ENCODE peak calls at places on chromosomes 5 and 9, in eight cellular contexts. A is activated CD4-positive, alpha-beta T cell treated with anti-CD3 and anti-CD28 coated beads, Interleukin-2, amount 50 U/mL, for 24 hours; D is H7; M is head of caudate nucleus; U is fibroblast of lung; E is activated CD4-positive, alpha-beta memory T cell treated with anti-CD3 and anti-CD28 coated beads, Interleukin-2, amount 10 ng/mL, durations not matched to agents 7 days and 5 days; T is keratinocyte; O is RWPE1. Z is an unnamed sample.

GRCh38 chr9:37060821-37061220 is 26.8 kb upstream of the PAX5 start:
- DNase-seq in A (no peak), D (no peak), M (no peak), U (no peak), E (no peak), T (no peak), O (no peak), Z (no peak)

GRCh38 chr5:172499287-172499686 is 45.0 kb upstream of the SH3PXD2B start:
- DNase-seq in A (no peak), D (no peak), M (no peak), U (no peak), E (peak), T (no peak), O (no peak), Z (no peak)

GRCh38 chr9:89714316-89714715 is 109.5 kb downstream of the GADD45G start:
- DNase-seq in A (no peak), D (no peak), M (no peak), U (no peak), E (no peak), T (no peak), O (peak), Z (no peak)

GRCh38 chr5:174531782-174532191 is 192.6 kb upstream of the MSX2 start:
- DNase-seq in A (no peak), D (no peak), M (no peak), U (peak), E (no peak), T (no peak), O (peak), Z (peak)

GRCh38 chr5:180154821-180155220 is 54.2 kb downstream of the RASGEF1C start:
- DNase-seq in A (no peak), D (no peak), M (no peak), U (no peak), E (peak), T (no peak), O (no peak), Z (no peak)

GRCh38 chr5:40235471-40235870 is 444.2 kb upstream of the PTGER4 start:
- DNase-seq in A (no peak), D (no peak), M (no peak), U (no peak), E (no peak), T (no peak), O (no peak), Z (no peak)

GRCh38 chr5:156178117-156178516 is 148.8 kb upstream of the SGCD start:
- DNase-seq in A (no peak), D (no peak), M (no peak), U (peak), E (no peak), T (no peak), O (no peak), Z (no peak)

GRCh38 chr5:133667217-133667616 is 54.9 kb upstream of the FSTL4 start:
- DNase-seq in A (no peak), D (no peak), M (no peak), U (no peak), E (no peak), T (no peak), O (no peak), Z (no peak)

GRCh38 chr5:53917095-53917494 is 356.7 kb downstream of the NDUFS4 start:
- DNase-seq in A (no peak), D (no peak), M (no peak), U (peak), E (no peak), T (no peak), O (peak), Z (peak)

GRCh38 chr9:123048748-123049147 is 15.3 kb downstream of the GPR21 start:
- DNase-seq in A (no peak), D (no peak), M (no peak), U (peak), E (no peak), T (no peak), O (no peak), Z (no peak)

GRCh38 chr9:16540996-16541668 is 329.3 kb downstream of the BNC2 start:
- DNase-seq in A (no peak), D (no peak), M (no peak), U (peak), E (no peak), T (no peak), O (no peak), Z (peak)

GRCh38 chr5:79301046-79301712 is 65.2 kb downstream of the JMY start:
- DNase-seq in A (no peak), D (no peak), M (no peak), U (peak), E (no peak), T (no peak), O (no peak), Z (no peak)

GRCh38 chr5:142627371-142628217 is 58.3 kb downstream of the FGF1 start:
- DNase-seq in A (no peak), D (no peak), M (no peak), U (no peak), E (no peak), T (no peak), O (no peak), Z (no peak)

GRCh38 chr5:82719368-82719767 is 357.8 kb downstream of the TMEM167A start:
- DNase-seq in A (no peak), D (no peak), M (no peak), U (peak), E (no peak), T (no peak), O (no peak), Z (no peak)

Z was measured in ACHN.